ENCODE peak calls at places on chromosomes 13 and 19, in six cellular contexts. One of them, this sample, is unnamed. For H3K27me3 and H3K79me1, the result is how much of the 10 kb centered on the place peaks cover.

GRCh38 chr13:84481958-84482357 is 599.7 kb upstream of the SLITRK1 start:
- DNase-seq in IMR-90: peak
- DNase-seq in neuronal stem cell: no peak
- DNase-seq in H1: no peak
- DNase-seq in mesenchymal stem cell: peak
- DNase-seq in trophoblast cell: no peak
- DNase-seq in this sample: no peak

GRCh38 chr19:52171321-52172169 is at the start of gene ZNF836:
- DNase-seq in IMR-90: peak
- DNase-seq in neuronal stem cell: peak
- DNase-seq in H1: peak
- DNase-seq in mesenchymal stem cell: peak
- DNase-seq in trophoblast cell: peak
- DNase-seq in this sample: peak

GRCh38 chr13:102569488-102569887 is 27.3 kb upstream of the TPP2 start:
- DNase-seq in IMR-90: peak
- DNase-seq in neuronal stem cell: no peak
- DNase-seq in H1: no peak
- DNase-seq in mesenchymal stem cell: no peak
- DNase-seq in trophoblast cell: no peak
- DNase-seq in this sample: no peak

GRCh38 chr13:49216334-49216733 is 3.8 kb upstream of the MLNR start:
- DNase-seq in IMR-90: no peak
- DNase-seq in neuronal stem cell: no peak
- DNase-seq in H1: no peak
- DNase-seq in mesenchymal stem cell: no peak
- DNase-seq in trophoblast cell: no peak
- DNase-seq in this sample: no peak

GRCh38 chr19:617551-618246 is 15.6 kb downstream of the POLRMT start:
- DNase-seq in IMR-90: no peak
- DNase-seq in neuronal stem cell: no peak
- DNase-seq in H1: no peak
- DNase-seq in mesenchymal stem cell: no peak
- DNase-seq in trophoblast cell: no peak
- DNase-seq in this sample: no peak

GRCh38 chr19:31054430-31054829 is 294.8 kb downstream of the TSHZ3 start:
- DNase-seq in IMR-90: peak
- DNase-seq in neuronal stem cell: peak
- DNase-seq in H1: peak
- DNase-seq in mesenchymal stem cell: peak
- DNase-seq in trophoblast cell: peak
- DNase-seq in this sample: peak

GRCh38 chr13:100470841-100471505 is 117.6 kb downstream of the GGACT start:
- DNase-seq in IMR-90: no peak
- DNase-seq in neuronal stem cell: no peak
- DNase-seq in H1: no peak
- DNase-seq in mesenchymal stem cell: no peak
- DNase-seq in trophoblast cell: no peak
- DNase-seq in this sample: no peak

GRCh38 chr13:27338816-27339215 is 68.2 kb downstream of the RASL11A start:
- DNase-seq in IMR-90: no peak
- DNase-seq in neuronal stem cell: no peak
- DNase-seq in H1: no peak
- DNase-seq in mesenchymal stem cell: peak
- DNase-seq in trophoblast cell: no peak
- DNase-seq in this sample: peak

GRCh38 chr13:41284512-41285288 is 21.3 kb upstream of the MTRF1 start:
- DNase-seq in IMR-90: peak
- DNase-seq in neuronal stem cell: no peak
- DNase-seq in H1: no peak
- DNase-seq in mesenchymal stem cell: no peak
- DNase-seq in trophoblast cell: peak
- DNase-seq in this sample: no peak

GRCh38 chr19:48448563-48448962 is 2.8 kb downstream of the GRWD1 start:
- DNase-seq in IMR-90: no peak
- DNase-seq in neuronal stem cell: no peak
- DNase-seq in H1: no peak
- DNase-seq in mesenchymal stem cell: no peak
- DNase-seq in trophoblast cell: no peak
- DNase-seq in this sample: no peak

GRCh38 chr13:80436571-80437169 is 95.7 kb upstream of the SPRY2 start:
- DNase-seq in IMR-90: no peak
- DNase-seq in neuronal stem cell: no peak
- DNase-seq in H1: no peak
- DNase-seq in mesenchymal stem cell: peak
- DNase-seq in trophoblast cell: no peak
- DNase-seq in this sample: no peak

GRCh38 chr19:17686592-17687042 is 1.5 kb downstream of the UNC13A start:
- DNase-seq in IMR-90: no peak
- DNase-seq in neuronal stem cell: no peak
- DNase-seq in H1: no peak
- DNase-seq in mesenchymal stem cell: peak
- DNase-seq in trophoblast cell: no peak
- DNase-seq in this sample: peak

GRCh38 chr19:45973564-45974338 is at the start of gene NOVA2:
- DNase-seq in IMR-90: peak
- DNase-seq in neuronal stem cell: peak
- DNase-seq in H1: peak
- DNase-seq in mesenchymal stem cell: peak
- DNase-seq in trophoblast cell: peak
- DNase-seq in this sample: peak

GRCh38 chr19:16374436-16374835 is 49.8 kb downstream of the KLF2 start:
- DNase-seq in IMR-90: no peak
- DNase-seq in neuronal stem cell: no peak
- DNase-seq in H1: no peak
- DNase-seq in mesenchymal stem cell: no peak
- DNase-seq in trophoblast cell: no peak
- DNase-seq in this sample: no peak

GRCh38 chr19:10305139-10305806 is 4.3 kb downstream of the ZGLP1 start:
- DNase-seq in IMR-90: peak
- DNase-seq in neuronal stem cell: no peak
- DNase-seq in H1: no peak
- DNase-seq in mesenchymal stem cell: no peak
- DNase-seq in trophoblast cell: no peak
- DNase-seq in this sample: no peak

GRCh38 chr19:12994701-12995595 is at the start of gene NFIX:
- DNase-seq in IMR-90: peak
- DNase-seq in neuronal stem cell: no peak
- DNase-seq in H1: no peak
- DNase-seq in mesenchymal stem cell: peak
- DNase-seq in trophoblast cell: peak
- DNase-seq in this sample: no peak

GRCh38 chr19:12997967-12998940 is 3.0 kb downstream of the NFIX start:
- DNase-seq in IMR-90: no peak
- DNase-seq in neuronal stem cell: no peak
- DNase-seq in H1: no peak
- DNase-seq in mesenchymal stem cell: no peak
- DNase-seq in trophoblast cell: no peak
- DNase-seq in this sample: no peak

GRCh38 chr19:12996542-12997094 is 1.3 kb downstream of the NFIX start:
- DNase-seq in IMR-90: peak
- DNase-seq in neuronal stem cell: no peak
- DNase-seq in H1: no peak
- DNase-seq in mesenchymal stem cell: no peak
- DNase-seq in trophoblast cell: peak
- DNase-seq in this sample: peak

GRCh38 chr19:12995596-12996541 is 594 bp downstream of the NFIX start:
- DNase-seq in IMR-90: peak
- DNase-seq in neuronal stem cell: no peak
- DNase-seq in H1: no peak
- DNase-seq in mesenchymal stem cell: peak
- DNase-seq in trophoblast cell: no peak
- DNase-seq in this sample: no peak

GRCh38 chr19:12997225-12997966 is 2.1 kb downstream of the NFIX start:
- DNase-seq in IMR-90: no peak
- DNase-seq in neuronal stem cell: no peak
- DNase-seq in H1: no peak
- DNase-seq in mesenchymal stem cell: no peak
- DNase-seq in trophoblast cell: no peak
- DNase-seq in this sample: no peak
- H3K27me3 ChIP-seq in IMR-90: under half
- H3K27me3 ChIP-seq in neuronal stem cell: under half
- H3K27me3 ChIP-seq in H1: half or more
- H3K27me3 ChIP-seq in mesenchymal stem cell: under half
- H3K27me3 ChIP-seq in trophoblast cell: under half
- H3K27me3 ChIP-seq in this sample: half or more

DNA sequence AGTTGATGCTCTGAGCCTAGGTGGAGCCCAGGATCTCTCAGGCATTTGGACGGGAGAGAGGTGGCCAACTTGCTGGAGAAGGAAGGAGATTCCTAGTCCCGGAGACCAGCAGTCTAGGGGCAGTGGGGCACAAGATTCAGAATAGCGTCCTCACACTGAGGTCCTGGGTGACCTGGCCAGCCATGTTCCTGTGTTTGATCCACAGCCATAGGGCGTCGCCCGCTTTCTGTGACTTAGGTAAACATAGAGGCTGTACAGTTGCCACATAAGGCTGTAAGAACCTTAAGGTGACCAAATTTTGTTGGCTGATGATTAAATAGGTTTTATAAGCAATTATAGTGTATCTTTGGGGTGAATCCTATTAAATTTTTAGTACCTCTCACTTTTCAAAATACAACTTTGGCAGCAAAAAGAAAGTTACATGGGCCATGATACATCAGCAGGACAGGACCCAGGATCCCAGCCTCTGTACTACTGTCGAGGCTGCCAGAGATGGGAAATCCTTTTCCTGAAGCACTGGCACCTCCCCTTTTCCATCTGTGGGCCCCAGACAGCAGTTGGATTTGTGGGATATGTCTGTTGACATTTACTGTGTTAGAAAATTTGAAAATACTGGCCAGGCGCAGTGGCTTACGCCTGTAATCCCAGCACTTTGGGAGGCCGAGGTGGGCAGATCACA is 37.5 kb downstream of the TSSK6 start:
- DNase-seq in IMR-90: no peak
- DNase-seq in neuronal stem cell: no peak
- DNase-seq in H1: no peak
- DNase-seq in mesenchymal stem cell: no peak
- DNase-seq in trophoblast cell: no peak
- DNase-seq in this sample: no peak
- H3K79me1 ChIP-seq in IMR-90: half or more
- H3K79me1 ChIP-seq in neuronal stem cell: under half
- H3K79me1 ChIP-seq in H1: under half
- H3K79me1 ChIP-seq in mesenchymal stem cell: under half
- H3K79me1 ChIP-seq in trophoblast cell: under half
- H3K79me1 ChIP-seq in this sample: under half

GRCh38 chr13:77616027-77616426 is 80.5 kb downstream of the SCEL start:
- DNase-seq in IMR-90: no peak
- DNase-seq in neuronal stem cell: no peak
- DNase-seq in H1: no peak
- DNase-seq in mesenchymal stem cell: no peak
- DNase-seq in trophoblast cell: no peak
- DNase-seq in this sample: no peak

GRCh38 chr13:77620138-77620537 is 77.3 kb upstream of the SLAIN1 start:
- DNase-seq in IMR-90: no peak
- DNase-seq in neuronal stem cell: no peak
- DNase-seq in H1: no peak
- DNase-seq in mesenchymal stem cell: no peak
- DNase-seq in trophoblast cell: no peak
- DNase-seq in this sample: no peak

GRCh38 chr13:77623797-77624196 is 73.7 kb upstream of the SLAIN1 start:
- DNase-seq in IMR-90: no peak
- DNase-seq in neuronal stem cell: no peak
- DNase-seq in H1: no peak
- DNase-seq in mesenchymal stem cell: no peak
- DNase-seq in trophoblast cell: no peak
- DNase-seq in this sample: no peak

DNA sequence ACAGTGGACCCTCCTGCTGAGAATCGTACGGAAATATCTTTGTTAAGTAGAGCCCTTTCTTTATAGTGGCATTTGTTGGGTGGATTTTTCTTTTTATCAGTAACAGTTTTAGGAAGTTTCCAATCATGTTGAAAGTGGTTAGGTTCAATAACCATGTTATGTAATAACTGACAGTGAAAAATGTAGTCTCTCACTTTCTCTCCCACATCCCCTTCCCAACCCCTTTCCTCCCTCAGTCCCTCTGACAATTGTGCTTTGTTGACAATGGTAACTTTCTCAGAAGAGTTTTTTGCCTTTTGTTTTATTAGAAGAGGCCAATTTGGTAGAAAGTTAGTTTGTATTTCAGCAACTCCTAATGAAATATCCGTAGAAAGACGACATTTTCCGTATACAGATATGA is 77.8 kb upstream of the SLAIN1 start:
- DNase-seq in IMR-90: no peak
- DNase-seq in neuronal stem cell: no peak
- DNase-seq in H1: no peak
- DNase-seq in mesenchymal stem cell: no peak
- DNase-seq in trophoblast cell: no peak
- DNase-seq in this sample: no peak
- H4K91ac ChIP-seq in IMR-90: no peak
- H4K91ac ChIP-seq in neuronal stem cell: no peak
- H4K91ac ChIP-seq in H1: no peak
- H4K91ac ChIP-seq in mesenchymal stem cell: no peak
- H4K91ac ChIP-seq in trophoblast cell: no peak
- H4K91ac ChIP-seq in this sample: no peak

GRCh38 chr19:54432144-54432738 is 16.8 kb upstream of the LENG8 start:
- DNase-seq in IMR-90: no peak
- DNase-seq in neuronal stem cell: no peak
- DNase-seq in H1: no peak
- DNase-seq in mesenchymal stem cell: no peak
- DNase-seq in trophoblast cell: peak
- DNase-seq in this sample: no peak
- H3K27me3 ChIP-seq in IMR-90: under half
- H3K27me3 ChIP-seq in neuronal stem cell: under half
- H3K27me3 ChIP-seq in H1: under half
- H3K27me3 ChIP-seq in mesenchymal stem cell: under half
- H3K27me3 ChIP-seq in trophoblast cell: under half
- H3K27me3 ChIP-seq in this sample: under half

GRCh38 chr19:19460258-19460731 is 54.8 kb downstream of the GATAD2A start:
- DNase-seq in IMR-90: peak
- DNase-seq in neuronal stem cell: no peak
- DNase-seq in H1: no peak
- DNase-seq in mesenchymal stem cell: peak
- DNase-seq in trophoblast cell: peak
- DNase-seq in this sample: no peak
- H3K79me1 ChIP-seq in IMR-90: half or more
- H3K79me1 ChIP-seq in neuronal stem cell: under half
- H3K79me1 ChIP-seq in H1: under half
- H3K79me1 ChIP-seq in mesenchymal stem cell: under half
- H3K79me1 ChIP-seq in trophoblast cell: under half
- H3K79me1 ChIP-seq in this sample: under half

GRCh38 chr13:90281709-90282108 is 1065.8 kb upstream of the MIR17HG start:
- DNase-seq in IMR-90: no peak
- DNase-seq in neuronal stem cell: no peak
- DNase-seq in H1: no peak
- DNase-seq in mesenchymal stem cell: no peak
- DNase-seq in trophoblast cell: no peak
- DNase-seq in this sample: no peak

GRCh38 chr13:90287521-90287920 is 1060.0 kb upstream of the MIR17HG start:
- DNase-seq in IMR-90: no peak
- DNase-seq in neuronal stem cell: no peak
- DNase-seq in H1: no peak
- DNase-seq in mesenchymal stem cell: no peak
- DNase-seq in trophoblast cell: no peak
- DNase-seq in this sample: no peak
- H4K91ac ChIP-seq in IMR-90: no peak
- H4K91ac ChIP-seq in neuronal stem cell: no peak
- H4K91ac ChIP-seq in H1: no peak
- H4K91ac ChIP-seq in mesenchymal stem cell: no peak
- H4K91ac ChIP-seq in trophoblast cell: no peak
- H4K91ac ChIP-seq in this sample: no peak